ENCODE peak calls at places on chromosomes 13 and 19, in six cellular contexts. S is K562, T is A549, L is SK-N-SH, X is HepG2, G is GM12878. V is an unnamed sample.

GRCh38 chr13:73914119-73914518 is 220.1 kb downstream of the KLF12 start:
- DNase-seq in S (no peak), T (no peak), L (no peak), X (no peak), G (no peak), V (no peak)

GRCh38 chr13:110211735-110212134 is 95.2 kb downstream of the COL4A1 start:
- DNase-seq in S (no peak), T (no peak), L (no peak), X (no peak), G (no peak), V (no peak)

GRCh38 chr13:99686157-99686572 is 184.9 kb downstream of the TM9SF2 start:
- DNase-seq in S (peak), T (peak), L (peak), X (peak), G (no peak), V (peak)

GRCh38 chr19:7783991-7784421 is 21.0 kb downstream of the CLEC4M start:
- DNase-seq in S (no peak), T (peak), L (no peak), X (peak), G (no peak), V (peak)

GRCh38 chr13:52837850-52838249 is 10.6 kb downstream of the PCDH8 start:
- DNase-seq in S (no peak), T (no peak), L (no peak), X (no peak), G (no peak), V (no peak)

GRCh38 chr19:45040059-45040767 is 1.4 kb downstream of the CLASRP start:
- DNase-seq in S (no peak), T (no peak), L (no peak), X (no peak), G (no peak), V (no peak)

GRCh38 chr19:47230122-47230920 is 678 bp downstream of the BBC3 start:
- DNase-seq in S (peak), T (peak), L (peak), X (peak), G (no peak), V (peak)

GRCh38 chr13:60590775-60591174 is 193.8 kb downstream of the TDRD3 start:
- DNase-seq in S (no peak), T (no peak), L (no peak), X (no peak), G (no peak), V (no peak)

GRCh38 chr19:27774337-27774736 is 1438.6 kb downstream of the UQCRFS1 start:
- DNase-seq in S (no peak), T (peak), L (no peak), X (no peak), G (no peak), V (no peak)

GRCh38 chr19:4575267-4575793 is 15.8 kb upstream of the SEMA6B start:
- DNase-seq in S (peak), T (peak), L (peak), X (peak), G (no peak), V (peak)

GRCh38 chr19:5354403-5354802 is 13.8 kb upstream of the PTPRS start:
- DNase-seq in S (peak), T (peak), L (peak), X (peak), G (no peak), V (no peak)

GRCh38 chr19:33906578-33907335 is 110.1 kb downstream of the KCTD15 start:
- DNase-seq in S (no peak), T (peak), L (no peak), X (peak), G (no peak), V (peak)

GRCh38 chr19:4662020-4662695 is 8.0 kb downstream of the MYDGF start:
- DNase-seq in S (no peak), T (no peak), L (no peak), X (no peak), G (no peak), V (no peak)

GRCh38 chr19:13507053-13507611 is 853 bp upstream of the CACNA1A start:
- DNase-seq in S (no peak), T (no peak), L (no peak), X (no peak), G (no peak), V (peak)

GRCh38 chr13:108795841-108796240 is 166.4 kb downstream of the MYO16 start:
- DNase-seq in S (no peak), T (no peak), L (no peak), X (no peak), G (no peak), V (peak)

GRCh38 chr19:23999821-24000610 is 85.3 kb downstream of the ZNF726 start:
- DNase-seq in S (no peak), T (no peak), L (no peak), X (no peak), G (no peak), V (no peak)

GRCh38 chr19:45772912-45773311 is 3.9 kb upstream of the SIX5 start:
- DNase-seq in S (no peak), T (no peak), L (no peak), X (no peak), G (no peak), V (no peak)

GRCh38 chr19:13095934-13096890 is 6.4 kb downstream of the LYL1 start:
- DNase-seq in S (peak), T (peak), L (peak), X (peak), G (no peak), V (no peak)

GRCh38 chr19:5691205-5691929 is 1.3 kb downstream of the RPL36 start:
- DNase-seq in S (peak), T (peak), L (peak), X (no peak), G (no peak), V (peak)

GRCh38 chr13:38045278-38046048 is 175.9 kb upstream of the TRPC4 start:
- DNase-seq in S (peak), T (peak), L (peak), X (peak), G (no peak), V (peak)

GRCh38 chr13:22198656-22199217 is 527.9 kb downstream of the FGF9 start:
- DNase-seq in S (no peak), T (no peak), L (no peak), X (no peak), G (no peak), V (no peak)

GRCh38 chr13:26019881-26020535 is 31.8 kb downstream of the SHISA2 start:
- DNase-seq in S (no peak), T (no peak), L (no peak), X (no peak), G (no peak), V (peak)

GRCh38 chr13:43030548-43030947 is 7.2 kb downstream of the DNAJC15 start:
- DNase-seq in S (no peak), T (no peak), L (no peak), X (no peak), G (peak), V (no peak)

GRCh38 chr19:861756-862528 is 2.5 kb downstream of the CFD start:
- DNase-seq in S (peak), T (peak), L (peak), X (peak), G (no peak), V (no peak)

GRCh38 chr19:20005741-20006140 is 33.6 kb downstream of the ZNF682 start:
- DNase-seq in S (no peak), T (no peak), L (no peak), X (no peak), G (no peak), V (no peak)

GRCh38 chr13:24670927-24671326 is 9.3 kb upstream of the ATP12A start:
- DNase-seq in S (peak), T (peak), L (peak), X (no peak), G (no peak), V (no peak)

GRCh38 chr13:24670174-24670573 is 10.0 kb upstream of the ATP12A start:
- DNase-seq in S (no peak), T (no peak), L (no peak), X (no peak), G (no peak), V (no peak)

GRCh38 chr13:24672141-24673132 is 7.8 kb upstream of the ATP12A start:
- DNase-seq in S (no peak), T (no peak), L (no peak), X (no peak), G (no peak), V (no peak)

GRCh38 chr13:24668955-24669354 is 11.3 kb upstream of the ATP12A start:
- DNase-seq in S (no peak), T (no peak), L (no peak), X (no peak), G (no peak), V (no peak)

DNA sequence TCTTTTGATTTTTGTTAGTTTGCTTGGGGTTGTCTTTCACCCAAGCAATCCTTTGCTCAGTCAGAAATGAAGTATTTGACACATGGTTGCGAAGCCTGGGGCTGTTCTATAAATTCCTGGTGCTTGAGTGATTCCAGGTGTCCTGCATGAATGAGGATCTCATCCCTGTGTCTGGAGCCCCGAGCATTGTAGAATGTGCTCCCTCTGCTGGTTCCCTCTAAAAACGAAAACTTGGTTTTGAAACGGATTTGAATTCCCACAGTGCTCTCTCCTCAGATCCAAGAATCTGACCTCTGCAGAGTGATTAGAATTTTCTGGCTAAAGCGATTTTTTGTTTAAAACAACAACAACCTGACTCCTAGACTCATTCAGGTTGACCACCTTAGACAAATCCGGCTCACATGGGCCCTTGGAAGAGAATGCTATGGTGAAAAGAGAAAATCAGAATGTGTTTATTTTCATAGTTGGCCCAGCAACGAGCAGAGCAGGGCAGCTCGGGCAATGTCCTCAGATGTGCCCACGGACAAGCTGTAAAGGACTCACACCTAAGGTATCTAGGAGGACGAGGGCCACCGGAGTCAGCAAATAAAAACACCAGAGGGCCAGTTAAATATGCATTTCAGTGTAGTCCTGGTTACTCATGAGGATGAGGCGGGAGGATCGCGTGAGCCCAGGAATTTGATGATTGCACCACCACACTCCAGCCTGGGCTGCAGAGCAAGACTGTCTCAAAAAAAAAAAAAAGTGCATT is 8.7 kb upstream of the ATP12A start:
- DNase-seq in S (peak), T (peak), L (peak), X (peak), G (no peak), V (peak)
- TF ChIP-seq SMC3 in S (no peak), T (peak), L (peak), X (peak), G (peak), V (peak)

DNA sequence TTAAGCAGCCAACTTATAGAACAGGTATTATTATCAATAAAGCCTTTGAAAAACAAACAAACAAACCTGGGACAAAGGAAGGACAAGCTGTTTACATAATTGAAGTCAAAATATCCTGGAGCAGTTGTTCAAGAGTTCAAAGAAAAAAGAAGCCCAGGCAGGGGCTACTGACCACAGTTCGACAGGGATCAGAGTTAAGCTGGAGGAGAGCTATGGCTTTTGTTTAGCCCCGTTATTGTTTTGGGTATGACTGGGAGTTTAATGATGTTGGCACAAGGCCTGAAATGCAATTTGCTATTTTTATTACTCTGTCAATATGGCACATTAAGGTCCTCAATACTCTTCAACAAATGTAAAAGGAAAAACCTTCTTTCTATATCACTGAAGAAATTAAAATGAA is 624.4 kb upstream of the KLHL1 start:
- DNase-seq in S (no peak), T (no peak), L (no peak), X (no peak), G (no peak), V (no peak)
- TF ChIP-seq SMC3 in S (no peak), T (no peak), L (no peak), X (no peak), G (no peak), V (no peak)

GRCh38 chr19:16385296-16385695 is 60.7 kb downstream of the KLF2 start:
- DNase-seq in S (no peak), T (no peak), L (no peak), X (no peak), G (no peak), V (no peak)

GRCh38 chr19:16383584-16384161 is 59.0 kb downstream of the KLF2 start:
- DNase-seq in S (no peak), T (no peak), L (no peak), X (no peak), G (no peak), V (no peak)

GRCh38 chr19:16385821-16386220 is 61.2 kb downstream of the KLF2 start:
- DNase-seq in S (no peak), T (no peak), L (no peak), X (no peak), G (no peak), V (no peak)

GRCh38 chr19:16384688-16385087 is 60.1 kb downstream of the KLF2 start:
- DNase-seq in S (no peak), T (no peak), L (no peak), X (no peak), G (no peak), V (no peak)

GRCh38 chr19:16386619-16387240 is 62.1 kb downstream of the KLF2 start:
- DNase-seq in S (peak), T (peak), L (peak), X (peak), G (no peak), V (peak)
- TF ChIP-seq SMC3 in S (peak), T (peak), L (peak), X (peak), G (peak), V (peak)

DNA sequence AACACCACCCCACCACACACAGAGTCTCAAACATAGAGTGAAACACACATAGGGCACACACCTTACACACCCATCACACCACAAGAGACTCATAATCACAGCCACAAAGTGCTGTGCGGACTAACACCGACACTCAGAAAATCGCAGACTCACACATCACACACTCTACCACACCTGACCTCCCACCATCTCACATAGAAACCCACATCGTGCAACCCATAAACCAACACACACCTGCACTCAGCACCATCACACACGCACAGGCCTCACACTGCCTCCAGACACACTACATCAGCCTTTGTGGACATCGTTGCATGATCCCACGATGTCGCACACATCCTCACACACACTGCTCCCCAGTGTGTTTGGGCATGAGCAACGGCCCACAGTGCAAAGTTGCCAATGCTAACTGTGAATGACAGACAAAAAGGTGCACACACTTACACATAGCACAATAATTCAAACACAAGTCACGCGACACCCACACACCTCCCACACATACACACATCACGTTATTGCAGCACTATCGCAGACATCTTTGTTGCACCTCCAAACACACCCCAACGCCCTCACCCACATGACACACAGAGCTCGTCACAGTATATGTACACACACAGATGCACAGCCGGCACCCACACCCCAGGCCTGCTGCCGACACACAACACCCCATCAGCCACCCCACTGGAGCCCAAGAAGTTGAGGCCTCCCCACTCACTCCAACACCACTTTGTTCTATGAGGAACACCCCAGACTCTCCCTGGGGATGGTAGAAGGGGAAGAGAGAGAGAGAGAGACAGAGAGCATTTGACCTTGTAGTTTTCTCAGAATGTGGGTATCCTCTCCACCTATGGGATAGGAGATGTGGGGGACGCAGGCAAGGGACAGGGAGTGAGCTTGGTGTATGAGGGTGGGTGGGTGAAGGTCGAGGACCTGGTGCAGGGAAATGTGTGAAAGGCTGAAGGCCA is 1.2 kb upstream of the ATP1A3 start:
- DNase-seq in S (no peak), T (no peak), L (no peak), X (no peak), G (peak), V (no peak)
- TF ChIP-seq SMC3 in S (no peak), T (no peak), L (no peak), X (no peak), G (no peak), V (no peak)

DNA sequence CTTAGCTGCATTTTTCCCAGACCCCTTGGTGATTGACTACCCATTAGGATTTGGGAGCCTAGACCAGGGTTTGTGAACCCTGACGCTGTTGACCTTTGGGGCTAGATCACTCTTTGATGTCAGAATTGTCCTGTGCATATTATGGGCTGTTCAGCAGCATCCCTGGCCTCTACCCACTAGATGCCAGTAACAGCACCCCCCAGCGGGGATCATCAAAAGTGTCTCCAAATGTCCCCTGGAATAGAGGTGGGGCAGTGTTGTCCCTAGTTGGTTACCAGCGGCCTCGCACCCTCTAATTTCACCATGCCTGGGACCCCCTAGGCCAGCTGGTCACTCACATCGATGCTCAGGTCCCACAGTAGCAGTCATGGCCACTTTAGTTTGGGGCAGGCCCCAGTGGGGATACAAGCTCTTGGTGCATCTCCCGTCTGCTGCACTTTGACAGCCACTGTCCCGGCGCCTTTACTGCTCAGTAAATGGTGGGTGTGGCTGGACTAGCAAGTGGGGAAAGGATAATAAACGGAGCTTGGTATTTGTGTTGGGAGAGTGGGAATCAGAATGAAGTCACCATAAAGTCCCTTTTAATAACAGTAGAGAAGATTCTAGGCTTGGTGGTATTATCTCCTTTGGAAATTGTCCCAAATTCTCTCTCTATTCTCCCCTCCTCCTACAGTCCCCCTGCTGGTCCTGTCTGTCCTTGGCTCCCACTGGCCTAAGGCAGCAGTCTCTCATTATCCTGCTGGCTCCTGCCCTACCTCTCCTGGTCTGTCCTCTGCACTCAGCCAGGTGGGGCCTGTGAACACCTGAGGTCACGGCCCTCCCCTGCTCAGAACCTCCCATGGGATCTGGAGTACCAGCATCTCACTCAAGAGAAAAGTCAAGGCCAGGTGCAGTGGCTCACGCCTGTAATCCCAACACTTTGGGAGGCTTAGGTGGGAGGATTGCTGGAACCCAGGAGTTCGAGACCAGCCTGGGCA is 80.6 kb downstream of the SIPA1L3 start:
- DNase-seq in S (peak), T (peak), L (no peak), X (peak), G (no peak), V (no peak)
- TF ChIP-seq SMC3 in S (no peak), T (peak), L (no peak), X (peak), G (peak), V (no peak)

V was measured in IMR-90.